ENCODE peak calls at places on chromosomes 11 and 22, in ten cellular contexts. O is tibial nerve; S is H7; M is right cardiac atrium; R is PC-9; U is osteoblast; F is ovary; Z is CD4-positive, alpha-beta memory T cell; H is HAP-1; W is heart left ventricle. K is an unnamed sample. For H3K27me3, the result is how much of the 10 kb centered on the place peaks cover.

GRCh38 chr11:117807482-117808272 is 10.7 kb upstream of the DSCAML1 start:
- DNase-seq in W (peak), Z (peak), O (peak), F (peak), M (peak), H (peak), U (peak), S (peak), R (peak), K (no peak)

GRCh38 chr11:125772834-125773505 is 5.7 kb downstream of the PATE2 start:
- DNase-seq in W (no peak), S (no peak), H (no peak), Z (no peak), O (no peak), R (no peak), M (no peak), U (peak), F (no peak), K (peak)

GRCh38 chr11:119525855-119526196 is 102.9 kb upstream of the THY1 start:
- DNase-seq in R (no peak), U (no peak), O (no peak), F (no peak), Z (no peak), H (no peak), M (no peak), W (no peak), S (no peak), K (no peak)

GRCh38 chr22:49710746-49711145 is 116.9 kb downstream of the BRD1 start:
- DNase-seq in H (no peak), S (no peak), Z (no peak), F (no peak), W (no peak), R (no peak), O (no peak), U (peak), M (no peak), K (no peak)

GRCh38 chr22:31139866-31140716 is at the start of gene PLA2G3:
- DNase-seq in R (peak), S (peak), M (no peak), O (no peak), U (peak), H (peak), F (no peak), W (no peak), Z (no peak), K (no peak)

GRCh38 chr11:60985991-60986915 is 14.8 kb downstream of the CD6 start:
- DNase-seq in M (no peak), F (no peak), S (no peak), W (no peak), U (no peak), H (no peak), Z (peak), R (peak), O (no peak), K (peak)

GRCh38 chr11:134949121-134949591 is 537.1 kb upstream of the B3GAT1 start:
- DNase-seq in U (peak), M (peak), Z (no peak), S (no peak), H (no peak), F (no peak), O (peak), R (peak), W (no peak), K (no peak)

GRCh38 chr11:72591785-72592490 is 82.3 kb downstream of the PDE2A start:
- DNase-seq in R (no peak), H (no peak), Z (peak), S (no peak), M (no peak), O (no peak), U (no peak), W (no peak), F (no peak), K (no peak)

GRCh38 chr22:39651783-39652058 is 81.2 kb downstream of the CACNA1I start:
- DNase-seq in W (no peak), F (no peak), U (no peak), Z (no peak), M (peak), R (no peak), H (no peak), O (no peak), S (no peak), K (no peak)

GRCh38 chr22:39943941-39944624 is 16.1 kb upstream of the TMA7B start:
- DNase-seq in U (no peak), F (no peak), Z (no peak), H (no peak), W (no peak), M (no peak), O (no peak), R (no peak), S (no peak), K (no peak)

GRCh38 chr11:65651589-65652510 is 10.9 kb downstream of the RELA start:
- DNase-seq in Z (no peak), U (peak), W (peak), H (no peak), F (peak), M (peak), O (no peak), R (peak), S (no peak), K (peak)

GRCh38 chr22:44193537-44193896 is 12.8 kb downstream of the PARVG start:
- DNase-seq in S (no peak), Z (no peak), R (peak), M (no peak), O (no peak), H (no peak), F (no peak), U (no peak), W (no peak), K (peak)

GRCh38 chr22:44192811-44193536 is 12.2 kb downstream of the PARVG start:
- DNase-seq in O (no peak), R (no peak), S (no peak), W (no peak), U (no peak), Z (no peak), F (no peak), M (no peak), H (no peak), K (no peak)

GRCh38 chr22:44196241-44196640 is 15.5 kb downstream of the PARVG start:
- DNase-seq in U (no peak), S (no peak), Z (no peak), F (no peak), M (no peak), H (no peak), W (no peak), R (no peak), O (no peak), K (no peak)

GRCh38 chr22:44195189-44195871 is 14.6 kb downstream of the PARVG start:
- DNase-seq in H (no peak), U (no peak), R (no peak), S (no peak), Z (no peak), M (no peak), F (no peak), W (no peak), O (no peak), K (no peak)

DNA sequence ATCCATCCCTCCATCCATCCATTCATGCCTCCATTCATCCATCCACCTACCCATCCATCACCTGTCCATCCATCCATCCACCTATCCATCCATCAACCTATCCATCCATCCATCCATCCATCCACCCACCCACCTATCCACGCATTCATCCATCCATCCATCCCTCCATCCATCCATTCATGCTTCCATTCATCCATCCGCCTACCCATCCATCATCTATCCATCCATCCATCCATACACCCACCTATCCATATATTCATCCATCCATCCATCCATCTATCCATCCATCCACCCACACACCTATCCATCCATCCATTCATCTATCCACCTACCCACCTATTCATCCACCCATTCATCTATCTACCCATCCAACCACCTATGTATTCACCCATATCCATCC is 13.8 kb downstream of the PARVG start:
- DNase-seq in W (no peak), U (no peak), Z (no peak), H (no peak), O (no peak), S (no peak), R (no peak), M (no peak), F (no peak), K (no peak)
- H3K27me3 ChIP-seq in W (under half), U (under half), Z (under half), H (under half), O (under half), S (under half), R (under half), M (under half), F (under half), K (under half)

DNA sequence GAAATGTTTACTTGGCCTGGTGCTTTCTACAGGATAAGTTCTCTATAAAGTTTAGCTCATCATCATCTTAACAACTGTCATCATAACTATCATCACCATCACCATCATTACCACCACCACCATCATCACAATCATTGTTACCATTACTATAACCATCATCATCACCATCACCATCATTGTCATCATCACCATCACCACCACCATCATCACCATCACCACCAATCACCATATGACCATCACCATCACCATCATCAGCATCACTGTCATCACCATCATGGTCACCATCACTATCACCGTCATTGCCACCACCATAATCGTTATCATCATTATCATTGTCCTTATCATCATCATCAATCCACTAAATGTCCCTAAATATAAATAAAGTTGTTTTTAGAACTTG is 54.9 kb downstream of the DHCR7 start:
- DNase-seq in F (no peak), M (no peak), H (no peak), U (no peak), W (no peak), O (no peak), Z (no peak), S (no peak), R (no peak), K (no peak)
- H3K27me3 ChIP-seq in F (under half), M (under half), H (under half), U (half or more), W (under half), O (under half), Z (under half), S (under half), R (half or more), K (under half)

GRCh38 chr11:78921517-78921916 is 346.9 kb upstream of the NARS2 start:
- DNase-seq in F (no peak), H (no peak), O (no peak), U (no peak), Z (no peak), W (no peak), M (no peak), R (no peak), S (no peak), K (no peak)

GRCh38 chr11:78926633-78927347 is 352.1 kb upstream of the NARS2 start:
- DNase-seq in H (no peak), U (no peak), S (no peak), M (no peak), F (no peak), O (no peak), R (no peak), Z (no peak), W (no peak), K (no peak)

GRCh38 chr11:78927511-78927910 is 352.8 kb upstream of the NARS2 start:
- DNase-seq in M (no peak), O (no peak), S (no peak), U (no peak), W (no peak), H (no peak), R (no peak), F (no peak), Z (no peak), K (no peak)

GRCh38 chr11:78920329-78920728 is 345.7 kb upstream of the NARS2 start:
- DNase-seq in W (no peak), R (no peak), U (no peak), Z (no peak), H (no peak), M (no peak), O (no peak), S (no peak), F (no peak), K (no peak)

GRCh38 chr11:78922886-78923625 is 348.4 kb upstream of the NARS2 start:
- DNase-seq in Z (no peak), M (no peak), O (no peak), R (no peak), W (no peak), H (no peak), F (no peak), S (no peak), U (no peak), K (no peak)
- H3K27me3 ChIP-seq in Z (under half), M (under half), O (under half), R (half or more), W (under half), H (under half), F (under half), S (under half), U (under half), K (under half)

GRCh38 chr11:76206327-76207081 is at the start of gene WNT11:
- DNase-seq in S (peak), M (peak), U (peak), H (peak), R (peak), O (no peak), Z (peak), F (peak), W (peak), K (peak)

GRCh38 chr11:76203937-76204336 is 2.4 kb downstream of the WNT11 start:
- DNase-seq in F (no peak), U (peak), H (no peak), M (no peak), O (no peak), S (no peak), Z (no peak), W (no peak), R (no peak), K (no peak)

GRCh38 chr11:76207642-76208378 is 1.5 kb upstream of the WNT11 start:
- DNase-seq in M (peak), R (peak), F (peak), Z (peak), U (peak), S (peak), O (peak), H (peak), W (peak), K (peak)

GRCh38 chr11:76205252-76206076 is 838 bp downstream of the WNT11 start:
- DNase-seq in Z (no peak), R (no peak), H (no peak), F (no peak), U (peak), M (peak), S (peak), W (no peak), O (no peak), K (no peak)

GRCh38 chr11:76206077-76206326 is 300 bp downstream of the WNT11 start:
- DNase-seq in H (no peak), U (no peak), S (no peak), O (no peak), F (no peak), R (no peak), M (no peak), Z (no peak), W (no peak), K (no peak)
- H3K27me3 ChIP-seq in H (under half), U (half or more), S (half or more), O (half or more), F (under half), R (under half), M (under half), Z (under half), W (under half), K (under half)

GRCh38 chr11:68844801-68845200 is 3.1 kb upstream of the CPT1A start:
- DNase-seq in U (no peak), F (no peak), Z (no peak), H (no peak), R (no peak), M (no peak), S (no peak), W (no peak), O (no peak), K (no peak)

GRCh38 chr11:68845351-68846002 is 3.8 kb upstream of the CPT1A start:
- DNase-seq in S (no peak), H (no peak), W (no peak), R (no peak), Z (no peak), U (no peak), F (no peak), M (no peak), O (no peak), K (no peak)

GRCh38 chr11:68848429-68848828 is 6.7 kb upstream of the CPT1A start:
- DNase-seq in R (no peak), F (no peak), S (no peak), M (no peak), O (no peak), U (no peak), Z (no peak), H (no peak), W (no peak), K (no peak)

GRCh38 chr11:68844376-68844775 is 2.7 kb upstream of the CPT1A start:
- DNase-seq in H (no peak), Z (no peak), S (no peak), F (no peak), O (no peak), R (no peak), M (no peak), W (no peak), U (no peak), K (no peak)

GRCh38 chr11:68847395-68847794 is 5.7 kb upstream of the CPT1A start:
- DNase-seq in U (no peak), S (no peak), R (no peak), F (no peak), W (no peak), Z (no peak), O (no peak), H (no peak), M (no peak), K (no peak)
- H3K27me3 ChIP-seq in U (under half), S (under half), R (under half), F (under half), W (under half), Z (under half), O (under half), H (under half), M (under half), K (under half)

GRCh38 chr11:2714871-2715270 is 15.1 kb upstream of the KCNQ1OT1 start:
- DNase-seq in U (no peak), M (no peak), W (no peak), Z (no peak), S (no peak), H (no peak), R (no peak), F (no peak), O (no peak), K (no peak)
- H3K27me3 ChIP-seq in U (under half), M (under half), W (under half), Z (under half), S (half or more), H (under half), R (under half), F (under half), O (under half), K (under half)

GRCh38 chr11:121265586-121265985 is 27.0 kb upstream of the SC5D start:
- DNase-seq in R (no peak), U (no peak), S (no peak), M (no peak), W (no peak), H (no peak), F (no peak), Z (no peak), O (no peak), K (no peak)
- H3K27me3 ChIP-seq in R (half or more), U (under half), S (under half), M (under half), W (under half), H (under half), F (under half), Z (under half), O (under half), K (under half)

GRCh38 chr11:45216901-45217300 is 69.2 kb downstream of the SYT13 start:
- DNase-seq in S (no peak), F (no peak), W (no peak), Z (no peak), U (no peak), R (no peak), H (no peak), M (no peak), O (no peak), K (no peak)
- H3K27me3 ChIP-seq in S (under half), F (under half), W (under half), Z (under half), U (under half), R (under half), H (under half), M (under half), O (under half), K (under half)

GRCh38 chr11:12979928-12980689 is 29.0 kb upstream of the RASSF10 start:
- DNase-seq in H (no peak), Z (no peak), F (no peak), S (no peak), W (no peak), M (no peak), R (no peak), U (no peak), O (no peak), K (no peak)
- H3K27me3 ChIP-seq in H (under half), Z (under half), F (under half), S (under half), W (under half), M (under half), R (under half), U (under half), O (under half), K (under half)

K was measured in mammary epithelial cell.